ENCODE peak calls at places on chromosomes 1 and 21, in six cellular contexts. F is aorta; Q is left ventricle myocardium superior; W is GM12878; P is naive thymus-derived CD4-positive, alpha-beta T cell; E is K562. X is an unnamed sample.
A peak's percentile ranks its signal among the peaks of the same experiment; 100 is the strongest.

GRCh38 chr21:41957991-41958766 is 4.4 kb upstream of the C2CD2 start:
- ATAC-seq in F (peak; percentile 37), Q (peak; percentile 67), W (no peak), P (no peak), E (peak; percentile 65), X (no peak)

GRCh38 chr1:22075718-22076117 is 23.2 kb downstream of the CDC42 start:
- ATAC-seq in F (no peak), Q (peak; percentile 21), W (peak; percentile 56), P (peak; percentile 49), E (peak; percentile 48), X (peak; percentile 40)

GRCh38 chr1:8956461-8957349 is 11.0 kb downstream of the CA6 start:
- ATAC-seq in F (no peak), Q (no peak), W (no peak), P (no peak), E (no peak), X (no peak)

GRCh38 chr1:147736847-147737246 is 23.6 kb downstream of the GJA5 start:
- ATAC-seq in F (no peak), Q (peak; percentile 34), W (no peak), P (no peak), E (no peak), X (no peak)

GRCh38 chr1:231106347-231106746 is 55.5 kb upstream of the TRIM67 start:
- ATAC-seq in F (peak; percentile 19), Q (peak; percentile 57), W (no peak), P (no peak), E (no peak), X (no peak)

GRCh38 chr1:63915121-63915520 is 141.3 kb downstream of the ROR1 start:
- ATAC-seq in F (no peak), Q (no peak), W (peak; percentile 76), P (peak; percentile 16), E (no peak), X (no peak)

GRCh38 chr1:78101514-78101913 is 55.7 kb downstream of the GIPC2 start:
- ATAC-seq in F (peak; percentile 85), Q (peak; percentile 93), W (no peak), P (no peak), E (no peak), X (no peak)

GRCh38 chr1:38608202-38608864 is 251.2 kb downstream of the RRAGC start:
- ATAC-seq in F (no peak), Q (peak; percentile 37), W (peak; percentile 53), P (no peak), E (peak; percentile 95), X (no peak)

GRCh38 chr1:183411091-183411490 is 7.1 kb downstream of the NMNAT2 start:
- ATAC-seq in F (no peak), Q (no peak), W (no peak), P (no peak), E (no peak), X (no peak)

GRCh38 chr1:42003433-42003832 is 84.7 kb upstream of the HIVEP3 start:
- ATAC-seq in F (no peak), Q (peak; percentile 64), W (no peak), P (no peak), E (no peak), X (no peak)

GRCh38 chr1:206816390-206817287 is 44.3 kb upstream of the IL10 start:
- ATAC-seq in F (no peak), Q (peak; percentile 25), W (peak; percentile 90), P (peak; percentile 87), E (peak; percentile 91), X (peak; percentile 97)

GRCh38 chr1:185961664-185962063 is 227.5 kb downstream of the HMCN1 start:
- ATAC-seq in F (no peak), Q (peak; percentile 11), W (no peak), P (no peak), E (no peak), X (no peak)

GRCh38 chr1:54121482-54122130 is 31.2 kb downstream of the CDCP2 start:
- ATAC-seq in F (peak; percentile 86), Q (peak; percentile 93), W (peak; percentile 88), P (peak; percentile 81), E (peak; percentile 96), X (peak; percentile 78)

GRCh38 chr1:200029624-200030074 is 2.1 kb downstream of the NR5A2 start:
- ATAC-seq in F (no peak), Q (no peak), W (no peak), P (no peak), E (no peak), X (no peak)

GRCh38 chr1:167861664-167862381 is 52.1 kb downstream of the ADCY10 start:
- ATAC-seq in F (no peak), Q (no peak), W (no peak), P (no peak), E (peak; percentile 3), X (no peak)

GRCh38 chr21:41374867-41375533 is 13.2 kb downstream of the MX2 start:
- ATAC-seq in F (no peak), Q (no peak), W (peak; percentile 52), P (no peak), E (no peak), X (peak; percentile 96)